ENCODE peak calls at places on chromosomes 11 and 22, in six cellular contexts. I, E, Z, Y, K and L are unnamed samples.

GRCh38 chr11:69173925-69174591 is 18.3 kb downstream of the SMIM38 start:
- DNase-seq in I (no peak), E (no peak), Z (no peak), Y (no peak), K (no peak), L (no peak)

GRCh38 chr11:57370251-57370650 is 10.7 kb downstream of the PRG3 start:
- DNase-seq in I (no peak), E (no peak), Z (no peak), Y (no peak), K (no peak), L (no peak)

GRCh38 chr22:36009085-36009484 is 19.5 kb downstream of the RBFOX2 start:
- DNase-seq in I (no peak), E (no peak), Z (no peak), Y (peak), K (no peak), L (no peak)

GRCh38 chr22:44595841-44596341 is 97.9 kb upstream of the RTL6 start:
- DNase-seq in I (no peak), E (no peak), Z (peak), Y (no peak), K (no peak), L (no peak)

GRCh38 chr11:114059278-114059983 is at the start of gene ZBTB16:
- DNase-seq in I (peak), E (peak), Z (peak), Y (no peak), K (peak), L (no peak)

GRCh38 chr11:47863189-47863892 is 15.2 kb upstream of the NUP160 start:
- DNase-seq in I (peak), E (no peak), Z (no peak), Y (peak), K (peak), L (peak)

GRCh38 chr11:13721760-13722159 is 53.3 kb downstream of the FAR1 start:
- DNase-seq in I (no peak), E (no peak), Z (no peak), Y (no peak), K (no peak), L (no peak)

GRCh38 chr22:32557424-32557823 is 82.8 kb downstream of the FBXO7 start:
- DNase-seq in I (no peak), E (no peak), Z (no peak), Y (no peak), K (no peak), L (no peak)